ENCODE peak calls at places on chromosomes 11 and 22, in five cellular contexts. One of them, this sample, is unnamed.

GRCh38 chr22:32745251-32745995 is 56.1 kb upstream of the TIMP3 start:
- DNase-seq in testis: peak; percentile 54
- DNase-seq in RWPE1: peak; percentile 71
- DNase-seq in effector memory CD4-positive, alpha-beta T cell: no peak
- DNase-seq in ascending aorta: no peak
- DNase-seq in this sample: peak; percentile 55

GRCh38 chr11:31493235-31493634 is 16.2 kb downstream of the IMMP1L start:
- DNase-seq in effector memory CD4-positive, alpha-beta T cell: no peak
- DNase-seq in RWPE1: no peak
- DNase-seq in ascending aorta: no peak
- DNase-seq in testis: no peak
- DNase-seq in this sample: no peak

GRCh38 chr22:44613196-44613595 is 88.8 kb upstream of the PRR5 start:
- DNase-seq in effector memory CD4-positive, alpha-beta T cell: no peak
- DNase-seq in ascending aorta: no peak
- DNase-seq in RWPE1: no peak
- DNase-seq in testis: no peak
- DNase-seq in this sample: no peak

GRCh38 chr11:111733655-111734088 is 32.5 kb downstream of the PPP2R1B start:
- DNase-seq in effector memory CD4-positive, alpha-beta T cell: no peak
- DNase-seq in ascending aorta: no peak
- DNase-seq in RWPE1: no peak
- DNase-seq in testis: no peak
- DNase-seq in this sample: no peak

GRCh38 chr11:27218498-27219038 is 144.4 kb downstream of the CCDC34 start:
- DNase-seq in effector memory CD4-positive, alpha-beta T cell: no peak
- DNase-seq in ascending aorta: no peak
- DNase-seq in RWPE1: no peak
- DNase-seq in testis: no peak
- DNase-seq in this sample: peak; percentile 95

GRCh38 chr11:134360050-134360835 is 28.5 kb downstream of the GLB1L2 start:
- DNase-seq in RWPE1: peak; percentile 83
- DNase-seq in effector memory CD4-positive, alpha-beta T cell: peak; percentile 33
- DNase-seq in testis: peak; percentile 90
- DNase-seq in ascending aorta: no peak
- DNase-seq in this sample: peak; percentile 32

GRCh38 chr11:67277231-67277961 is 11.1 kb downstream of the GRK2 start:
- DNase-seq in testis: peak; percentile 85
- DNase-seq in ascending aorta: peak; percentile 79
- DNase-seq in effector memory CD4-positive, alpha-beta T cell: peak; percentile 88
- DNase-seq in RWPE1: no peak
- DNase-seq in this sample: peak; percentile 64

GRCh38 chr11:10893713-10894112 is 35.9 kb upstream of the ZBED5 start:
- DNase-seq in ascending aorta: no peak
- DNase-seq in RWPE1: no peak
- DNase-seq in effector memory CD4-positive, alpha-beta T cell: no peak
- DNase-seq in testis: no peak
- DNase-seq in this sample: peak; percentile 89

GRCh38 chr11:134644489-134645456 is 232.7 kb upstream of the B3GAT1 start:
- DNase-seq in RWPE1: no peak
- DNase-seq in effector memory CD4-positive, alpha-beta T cell: no peak
- DNase-seq in ascending aorta: no peak
- DNase-seq in testis: no peak
- DNase-seq in this sample: no peak

GRCh38 chr11:77436501-77436900 is 37.4 kb downstream of the PAK1 start:
- DNase-seq in testis: no peak
- DNase-seq in effector memory CD4-positive, alpha-beta T cell: no peak
- DNase-seq in RWPE1: no peak
- DNase-seq in ascending aorta: no peak
- DNase-seq in this sample: no peak

DNA sequence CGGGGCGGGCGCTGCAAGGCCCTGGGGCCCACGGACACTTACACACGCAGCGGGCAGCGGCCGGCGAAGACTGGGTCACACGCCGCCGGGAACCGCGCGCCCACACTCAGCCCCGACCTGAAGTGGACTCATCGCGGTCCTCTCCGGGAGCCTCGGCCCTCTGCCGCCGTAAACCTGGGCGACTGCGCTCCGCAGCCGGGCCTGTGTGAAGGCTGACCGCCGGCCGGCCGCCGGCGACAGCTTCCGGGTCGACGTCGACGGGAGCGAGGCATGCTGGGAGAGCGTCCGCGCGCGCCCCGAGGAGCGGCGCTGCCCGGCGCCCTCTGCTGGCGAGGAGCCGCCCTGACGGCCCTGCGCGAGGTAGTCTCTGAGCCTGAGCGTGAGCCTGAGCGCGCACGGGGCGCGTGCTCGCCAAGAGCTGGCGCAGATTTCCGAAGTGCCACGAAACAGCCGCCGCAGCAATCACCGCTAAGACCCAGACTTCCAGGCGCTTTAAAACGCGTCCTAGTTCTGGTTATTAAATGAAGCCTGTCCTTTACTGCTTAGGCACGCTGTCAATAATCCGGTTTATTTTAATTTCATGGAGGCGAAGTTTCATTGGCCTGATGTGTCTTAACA is at the start of gene SNX19:
- DNase-seq in RWPE1: peak; percentile 87
- DNase-seq in testis: peak; percentile 94
- DNase-seq in effector memory CD4-positive, alpha-beta T cell: peak; percentile 79
- DNase-seq in ascending aorta: peak; percentile 52
- DNase-seq in this sample: peak; percentile 88
- H3K27ac ChIP-seq in RWPE1: peak within 1 kb of the TSS; percentile 57
- H3K27ac ChIP-seq in testis: peak within 1 kb of the TSS; percentile 78
- H3K27ac ChIP-seq in effector memory CD4-positive, alpha-beta T cell: peak within 1 kb of the TSS; percentile 89
- H3K27ac ChIP-seq in ascending aorta: peak within 1 kb of the TSS; percentile 86
- H3K27ac ChIP-seq in this sample: peak within 1 kb of the TSS; percentile 81

GRCh38 chr11:59630493-59630892 is 14.9 kb upstream of the OSBP start:
- DNase-seq in ascending aorta: no peak
- DNase-seq in effector memory CD4-positive, alpha-beta T cell: no peak
- DNase-seq in testis: no peak
- DNase-seq in RWPE1: no peak
- DNase-seq in this sample: no peak
- H3K27ac ChIP-seq in ascending aorta: no peak overlapping the region
- H3K27ac ChIP-seq in effector memory CD4-positive, alpha-beta T cell: no peak overlapping the region
- H3K27ac ChIP-seq in testis: no peak overlapping the region
- H3K27ac ChIP-seq in RWPE1: no peak overlapping the region
- H3K27ac ChIP-seq in this sample: no peak overlapping the region

GRCh38 chr11:62001450-62002178 is 34.2 kb upstream of the FTH1 start:
- DNase-seq in RWPE1: no peak
- DNase-seq in testis: peak; percentile 68
- DNase-seq in ascending aorta: no peak
- DNase-seq in effector memory CD4-positive, alpha-beta T cell: no peak
- DNase-seq in this sample: no peak

GRCh38 chr11:62004473-62004872 is 37.0 kb upstream of the FTH1 start:
- DNase-seq in RWPE1: no peak
- DNase-seq in effector memory CD4-positive, alpha-beta T cell: no peak
- DNase-seq in ascending aorta: peak; percentile 59
- DNase-seq in testis: peak; percentile 44
- DNase-seq in this sample: peak; percentile 82

GRCh38 chr11:62008177-62008576 is 40.7 kb upstream of the FTH1 start:
- DNase-seq in ascending aorta: no peak
- DNase-seq in RWPE1: no peak
- DNase-seq in effector memory CD4-positive, alpha-beta T cell: no peak
- DNase-seq in testis: no peak
- DNase-seq in this sample: no peak

GRCh38 chr11:62000539-62001446 is 33.4 kb upstream of the FTH1 start:
- DNase-seq in effector memory CD4-positive, alpha-beta T cell: no peak
- DNase-seq in testis: no peak
- DNase-seq in ascending aorta: no peak
- DNase-seq in RWPE1: no peak
- DNase-seq in this sample: no peak

DNA sequence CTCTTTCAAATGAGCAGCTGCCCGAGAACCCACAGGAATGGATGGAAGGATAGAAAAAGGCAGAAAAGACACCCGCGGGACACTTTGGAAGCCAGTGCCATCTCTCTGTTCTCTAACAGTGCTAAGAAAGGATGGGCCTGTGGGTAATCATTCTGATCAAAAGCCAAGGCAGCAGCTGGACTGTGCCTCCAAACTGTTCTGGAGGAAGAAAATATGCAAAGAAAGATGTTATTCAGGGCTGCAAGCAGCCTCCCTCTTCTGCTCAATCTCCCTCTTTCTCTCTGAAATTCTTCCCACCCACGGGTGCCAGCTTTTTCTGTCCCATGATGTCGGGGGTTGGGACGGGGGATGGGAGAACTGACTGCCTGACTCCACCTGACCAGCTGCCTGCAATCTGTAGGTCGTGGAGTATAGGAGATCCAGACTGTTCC is 37.8 kb upstream of the FTH1 start:
- DNase-seq in RWPE1: no peak
- DNase-seq in testis: no peak
- DNase-seq in effector memory CD4-positive, alpha-beta T cell: no peak
- DNase-seq in ascending aorta: no peak
- DNase-seq in this sample: no peak
- H3K27ac ChIP-seq in RWPE1: no peak overlapping the region
- H3K27ac ChIP-seq in testis: peak overlapping the region; percentile 26
- H3K27ac ChIP-seq in effector memory CD4-positive, alpha-beta T cell: no peak overlapping the region
- H3K27ac ChIP-seq in ascending aorta: peak overlapping the region; percentile 78
- H3K27ac ChIP-seq in this sample: no peak overlapping the region

DNA sequence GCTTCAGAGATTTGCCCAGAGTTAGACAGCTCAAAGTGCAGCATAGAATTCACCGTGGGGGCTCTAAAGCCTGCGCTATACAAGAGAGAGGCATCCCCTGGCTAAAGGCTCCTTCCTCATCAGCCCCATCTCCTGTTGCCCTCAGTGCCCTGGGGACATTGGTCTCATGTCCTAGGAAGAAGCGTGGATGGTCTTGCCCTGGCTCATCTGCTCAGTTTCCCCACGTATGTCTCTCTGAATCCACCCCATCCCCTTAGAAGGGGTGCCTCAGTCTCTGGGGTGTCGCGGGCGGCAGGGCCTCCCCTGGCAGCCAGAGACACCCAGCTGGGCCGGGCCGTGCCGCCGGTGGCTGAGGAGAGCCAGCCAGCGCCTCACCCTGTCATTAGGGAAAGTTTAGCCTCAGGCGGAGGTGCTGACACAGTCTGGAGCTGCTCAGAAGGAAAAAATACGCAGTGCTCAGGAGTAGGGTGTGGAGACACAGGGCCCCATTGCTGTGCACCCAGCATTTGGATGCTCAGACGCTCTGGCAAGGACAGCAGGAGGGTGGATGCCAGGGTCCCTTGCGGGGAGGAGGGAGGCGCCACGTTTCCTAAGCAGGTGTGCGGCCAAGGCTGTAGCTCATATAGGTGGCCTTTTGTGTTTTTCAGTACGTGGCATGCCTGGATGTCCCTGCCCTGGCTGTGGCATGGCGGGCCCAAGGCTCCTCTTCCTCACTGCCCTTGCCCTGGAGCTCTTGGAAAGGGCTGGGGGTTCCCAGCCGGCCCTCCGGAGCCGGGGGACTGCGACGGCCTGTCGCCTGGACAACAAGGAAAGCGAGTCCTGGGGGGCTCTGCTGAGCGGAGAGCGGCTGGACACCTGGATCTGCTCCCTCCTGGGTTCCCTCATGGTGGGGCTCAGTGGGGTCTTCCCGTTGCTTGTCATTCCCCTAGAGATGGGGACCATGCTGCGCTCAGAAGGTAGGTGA is 1.3 kb downstream of the SLC39A13 start:
- DNase-seq in effector memory CD4-positive, alpha-beta T cell: no peak
- DNase-seq in testis: no peak
- DNase-seq in ascending aorta: no peak
- DNase-seq in RWPE1: peak; percentile 45
- DNase-seq in this sample: no peak
- H3K27ac ChIP-seq in effector memory CD4-positive, alpha-beta T cell: peak overlapping the region; percentile 87
- H3K27ac ChIP-seq in testis: peak overlapping the region; percentile 93
- H3K27ac ChIP-seq in ascending aorta: peak overlapping the region; percentile 95
- H3K27ac ChIP-seq in RWPE1: peak overlapping the region; percentile 97
- H3K27ac ChIP-seq in this sample: peak overlapping the region; percentile 98

GRCh38 chr11:45871638-45872037 is 13.8 kb upstream of the MAPK8IP1 start:
- DNase-seq in ascending aorta: no peak
- DNase-seq in testis: no peak
- DNase-seq in effector memory CD4-positive, alpha-beta T cell: no peak
- DNase-seq in RWPE1: no peak
- DNase-seq in this sample: no peak

GRCh38 chr11:45869551-45869950 is 15.9 kb upstream of the MAPK8IP1 start:
- DNase-seq in ascending aorta: no peak
- DNase-seq in testis: no peak
- DNase-seq in RWPE1: no peak
- DNase-seq in effector memory CD4-positive, alpha-beta T cell: no peak
- DNase-seq in this sample: no peak

GRCh38 chr11:45876401-45876800 is 9.1 kb upstream of the MAPK8IP1 start:
- DNase-seq in RWPE1: no peak
- DNase-seq in testis: no peak
- DNase-seq in ascending aorta: no peak
- DNase-seq in effector memory CD4-positive, alpha-beta T cell: no peak
- DNase-seq in this sample: no peak

GRCh38 chr11:45870706-45871105 is 14.7 kb upstream of the MAPK8IP1 start:
- DNase-seq in ascending aorta: no peak
- DNase-seq in effector memory CD4-positive, alpha-beta T cell: no peak
- DNase-seq in RWPE1: no peak
- DNase-seq in testis: no peak
- DNase-seq in this sample: no peak

DNA sequence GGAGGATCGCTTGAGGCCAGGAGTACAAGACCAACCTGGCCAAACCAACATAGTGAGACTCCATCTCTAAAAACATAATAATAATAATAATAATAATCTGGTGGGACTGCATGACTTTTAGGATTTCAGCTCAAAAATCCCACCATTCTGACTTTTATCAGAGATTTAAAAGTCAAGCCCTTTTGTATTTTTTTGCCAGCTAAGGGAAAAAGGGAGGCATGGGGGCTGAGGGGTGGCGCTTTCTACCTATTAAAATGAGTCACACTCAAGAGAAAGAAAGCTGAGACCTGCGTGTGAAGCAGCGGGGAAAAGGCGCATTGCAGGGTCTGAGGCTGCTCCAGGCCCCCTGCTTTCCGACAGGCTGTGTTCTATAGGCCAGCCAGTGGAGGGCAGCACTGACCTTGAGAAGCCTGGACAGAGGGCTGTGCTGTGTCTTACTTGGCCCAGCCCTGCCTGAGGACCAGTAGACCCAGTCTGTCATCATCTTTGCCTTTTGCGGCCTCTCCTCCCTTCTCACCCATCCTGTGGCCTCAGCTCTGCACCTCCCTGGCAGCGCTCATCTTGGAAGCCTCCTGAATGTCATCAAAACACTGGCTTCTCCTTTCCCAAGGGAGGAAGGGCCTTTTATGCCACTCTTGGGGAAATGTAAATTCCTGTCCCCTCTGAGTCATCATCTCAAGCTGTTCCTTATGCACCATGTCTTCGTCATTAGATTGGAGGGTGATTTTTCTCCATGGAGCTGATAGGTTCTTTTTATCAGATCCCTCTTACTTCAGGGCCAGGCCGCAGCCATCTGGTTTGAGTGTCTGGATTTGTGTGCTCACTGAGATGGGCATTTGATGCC is 12.7 kb upstream of the MAPK8IP1 start:
- DNase-seq in effector memory CD4-positive, alpha-beta T cell: no peak
- DNase-seq in RWPE1: peak; percentile 57
- DNase-seq in testis: peak; percentile 71
- DNase-seq in ascending aorta: no peak
- DNase-seq in this sample: peak; percentile 95
- H3K27ac ChIP-seq in effector memory CD4-positive, alpha-beta T cell: no peak overlapping the region
- H3K27ac ChIP-seq in RWPE1: peak overlapping the region; percentile 28
- H3K27ac ChIP-seq in testis: no peak overlapping the region
- H3K27ac ChIP-seq in ascending aorta: no peak overlapping the region
- H3K27ac ChIP-seq in this sample: no peak overlapping the region

GRCh38 chr11:34638897-34639296 is 18.0 kb downstream of the EHF start:
- DNase-seq in testis: no peak
- DNase-seq in ascending aorta: no peak
- DNase-seq in RWPE1: no peak
- DNase-seq in effector memory CD4-positive, alpha-beta T cell: no peak
- DNase-seq in this sample: no peak
- H3K27ac ChIP-seq in testis: no peak overlapping the region
- H3K27ac ChIP-seq in ascending aorta: no peak overlapping the region
- H3K27ac ChIP-seq in RWPE1: no peak overlapping the region
- H3K27ac ChIP-seq in effector memory CD4-positive, alpha-beta T cell: no peak overlapping the region
- H3K27ac ChIP-seq in this sample: no peak overlapping the region